ENCODE peak calls at places on chromosomes 11 and 22, in eight cellular contexts. D is endodermal cell, Y is suprapubic skin, B is PC-9, M is uterus, U is pancreas, P is epithelial cell of esophagus, G is A673. Z is an unnamed sample.

GRCh38 chr22:19478466-19479357 is at the start of gene UFD1:
- DNase-seq in U (peak; percentile 89), M (peak; percentile 85), G (peak; percentile 89), Y (peak; percentile 90), B (peak; percentile 69), P (peak; percentile 84), D (peak; percentile 93), Z (peak; percentile 84)

GRCh38 chr11:123298488-123299447 is 103.7 kb upstream of the CLMP start:
- DNase-seq in D (peak; percentile 72), P (no peak), M (no peak), U (no peak), B (no peak), G (no peak), Y (no peak), Z (no peak)

GRCh38 chr11:73269353-73270088 is 2.6 kb upstream of the P2RY6 start:
- DNase-seq in D (peak; percentile 74), P (peak; percentile 38), Y (no peak), B (peak; percentile 80), U (no peak), M (no peak), G (no peak), Z (no peak)

GRCh38 chr11:99822846-99823565 is 802.3 kb downstream of the CNTN5 start:
- DNase-seq in G (no peak), M (no peak), Y (no peak), P (peak; percentile 36), U (no peak), B (no peak), D (no peak), Z (no peak)

GRCh38 chr11:81975261-81975900 is 758.3 kb downstream of the FAM181B start:
- DNase-seq in G (no peak), P (peak; percentile 64), U (no peak), Y (no peak), B (no peak), D (no peak), M (no peak), Z (no peak)

GRCh38 chr22:45640941-45641621 is 30.6 kb upstream of the ATXN10 start:
- DNase-seq in U (no peak), D (no peak), G (no peak), Y (no peak), B (no peak), M (no peak), P (no peak), Z (no peak)

GRCh38 chr11:106271126-106271525 is 193.7 kb downstream of the AASDHPPT start:
- DNase-seq in U (no peak), G (no peak), B (no peak), P (no peak), Y (no peak), D (no peak), M (no peak), Z (no peak)

GRCh38 chr11:33869511-33870422 is 22.1 kb downstream of the LMO2 start:
- DNase-seq in G (peak; percentile 88), U (no peak), D (peak; percentile 82), M (no peak), P (peak; percentile 40), B (peak; percentile 29), Y (no peak), Z (peak; percentile 23)

GRCh38 chr22:34880667-34881066 is 185.3 kb upstream of the ISX start:
- DNase-seq in M (no peak), B (no peak), D (no peak), G (no peak), U (no peak), P (no peak), Y (no peak), Z (no peak)

GRCh38 chr11:46243796-46244109 is 33.7 kb upstream of the CREB3L1 start:
- DNase-seq in Y (no peak), G (no peak), B (no peak), P (no peak), M (no peak), U (no peak), D (no peak), Z (no peak)

GRCh38 chr22:22728382-22728781 is 84.0 kb downstream of the GGTLC2 start:
- DNase-seq in M (no peak), Y (no peak), U (no peak), D (no peak), B (no peak), G (no peak), P (peak; percentile 54), Z (no peak)

GRCh38 chr11:83523676-83524075 is 237.5 kb upstream of the CCDC90B start:
- DNase-seq in G (peak; percentile 75), Y (no peak), P (no peak), U (no peak), M (no peak), D (no peak), B (no peak), Z (no peak)

GRCh38 chr11:46675288-46675851 is 25.0 kb downstream of the ARHGAP1 start:
- DNase-seq in D (peak; percentile 58), M (peak; percentile 76), Y (peak; percentile 78), G (no peak), P (peak; percentile 82), U (peak; percentile 75), B (peak; percentile 28), Z (no peak)

GRCh38 chr11:104899226-104899625 is 966 bp upstream of the CASP12 start:
- DNase-seq in M (no peak), Y (no peak), B (no peak), D (peak; percentile 53), G (no peak), P (no peak), U (no peak), Z (no peak)

GRCh38 chr11:1562469-1563148 is 9.5 kb downstream of the DUSP8 start:
- DNase-seq in B (no peak), Y (no peak), P (no peak), M (no peak), D (no peak), U (no peak), G (no peak), Z (no peak)

GRCh38 chr11:1116104-1116503 is 41.4 kb downstream of the MUC2 start:
- DNase-seq in U (no peak), P (no peak), D (peak; percentile 40), M (no peak), Y (peak; percentile 33), B (no peak), G (no peak), Z (no peak)

GRCh38 chr11:69409812-69410645 is 71.4 kb upstream of the LINC01488 start:
- DNase-seq in M (no peak), D (no peak), B (no peak), Y (peak; percentile 41), G (no peak), U (no peak), P (no peak), Z (no peak)

GRCh38 chr11:44451706-44452105 is 113.8 kb upstream of the CD82 start:
- DNase-seq in M (no peak), P (no peak), D (no peak), G (no peak), Y (peak; percentile 14), B (no peak), U (no peak), Z (no peak)

GRCh38 chr11:20050048-20050447 is 110.2 kb downstream of the DBX1 start:
- DNase-seq in U (no peak), B (no peak), Y (no peak), G (no peak), M (no peak), P (no peak), D (peak; percentile 56), Z (no peak)

GRCh38 chr11:46701078-46701654 is 335 bp downstream of the ZNF408 start:
- DNase-seq in Y (no peak), M (no peak), U (no peak), B (no peak), P (no peak), D (no peak), G (no peak), Z (no peak)

GRCh38 chr11:58577441-58578135 is 1.3 kb upstream of the ZFP91 start:
- DNase-seq in G (peak; percentile 46), U (no peak), Y (peak; percentile 85), P (peak; percentile 77), M (no peak), D (no peak), B (no peak), Z (peak; percentile 93)

GRCh38 chr22:42262964-42263363 is 7.5 kb downstream of the TCF20 start:
- DNase-seq in B (no peak), Y (no peak), P (no peak), U (no peak), M (no peak), D (no peak), G (no peak), Z (no peak)
- TF ChIP-seq CTCF in B (no peak), Y (no peak), P (no peak), U (no peak), M (no peak), D (no peak), G (no peak), Z (no peak)

DNA sequence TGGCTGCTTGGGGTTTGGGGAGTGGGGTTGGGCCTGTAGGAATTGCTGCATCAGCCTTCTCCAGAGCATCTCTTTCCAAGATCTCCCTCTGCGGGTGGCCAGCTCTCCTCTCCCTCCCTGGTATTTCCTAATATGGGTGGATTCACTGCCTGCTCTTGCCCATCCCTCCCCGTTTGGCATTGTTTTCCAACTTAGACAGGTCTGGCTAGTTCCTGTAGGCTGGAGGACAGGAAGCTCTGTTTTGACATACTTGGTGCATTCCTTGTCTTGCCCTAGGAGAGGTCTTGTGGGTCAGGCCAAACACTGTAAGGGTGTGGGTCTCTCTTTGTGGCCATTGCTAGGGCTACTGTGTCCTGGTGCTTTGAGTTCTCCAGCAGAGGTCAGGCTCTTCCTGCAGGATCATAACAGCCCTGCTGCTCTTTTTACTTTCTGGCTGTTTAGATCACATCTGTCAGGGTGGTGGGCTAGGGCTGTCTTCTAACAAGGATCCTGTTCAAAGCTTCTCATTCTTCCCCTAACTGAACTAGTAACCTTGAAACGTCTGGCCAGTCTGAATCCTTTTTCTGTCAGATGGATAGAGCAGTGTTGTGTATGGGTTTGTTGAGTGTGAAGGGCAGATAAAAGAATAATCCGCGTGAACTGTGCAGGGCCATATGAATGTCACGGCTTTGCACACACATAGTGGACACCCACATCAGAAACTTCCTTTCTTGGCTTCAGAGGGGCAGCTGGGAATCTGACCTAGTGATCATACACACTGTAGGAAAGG is 18.3 kb upstream of the MICALL1 start:
- DNase-seq in B (peak; percentile 93), D (peak; percentile 75), G (peak; percentile 64), Y (no peak), P (peak; percentile 96), U (no peak), M (peak; percentile 88), Z (no peak)
- TF ChIP-seq CTCF in B (peak; percentile 87), D (peak; percentile 75), G (no peak), Y (peak; percentile 15), P (peak; percentile 51), U (no peak), M (peak; percentile 67), Z (no peak)

GRCh38 chr11:87300640-87301381 is 263.1 kb downstream of the TMEM135 start:
- DNase-seq in D (no peak), Y (no peak), B (no peak), P (peak; percentile 1), G (no peak), U (no peak), M (no peak), Z (no peak)
- TF ChIP-seq CTCF in D (no peak), Y (no peak), B (no peak), P (no peak), G (peak; percentile 32), U (no peak), M (no peak), Z (no peak)

DNA sequence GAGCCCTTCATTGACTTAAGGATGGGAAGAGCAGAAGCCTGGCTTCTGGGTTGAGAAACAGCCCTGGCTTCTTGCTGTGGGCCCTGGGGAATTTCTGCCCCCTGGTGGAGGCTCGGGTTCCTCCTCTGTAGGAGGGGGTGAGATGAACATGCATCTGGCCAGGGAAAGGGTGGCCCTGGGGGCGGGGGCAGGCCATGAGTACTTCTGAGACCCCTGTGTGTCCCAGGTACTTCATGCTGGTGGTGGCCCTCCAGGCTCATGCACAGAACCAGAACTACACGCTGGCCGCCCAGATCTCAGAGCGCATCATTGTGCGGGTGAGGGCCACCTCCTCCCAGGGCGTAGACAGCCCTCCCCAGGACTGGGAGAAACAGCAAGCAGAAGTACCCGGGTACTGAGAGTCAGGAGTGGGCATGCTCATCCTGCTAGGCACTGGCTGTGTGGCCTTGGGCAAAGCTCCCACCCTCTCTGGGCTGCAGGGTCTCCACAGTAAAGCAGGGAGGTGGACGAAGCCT is 15.8 kb downstream of the TMEM258 start:
- DNase-seq in U (peak; percentile 71), G (peak; percentile 78), B (peak; percentile 63), D (peak; percentile 94), M (no peak), Y (no peak), P (peak; percentile 74), Z (peak; percentile 86)
- TF ChIP-seq CTCF in U (peak; percentile 50), G (peak; percentile 83), B (peak; percentile 93), D (peak; percentile 91), M (peak; percentile 48), Y (no peak), P (peak; percentile 82), Z (peak; percentile 73)

Z was measured in activated CD8-positive, alpha-beta T cell treated with anti-CD3 and anti-CD28 coated beads for 36 hours.